ENCODE peak calls at places on chromosomes 13 and 19, in six cellular contexts. A is stimulated activated CD4-positive, alpha-beta T cell treated with anti-CD3 and anti-CD28 coated beads, Interleukin-2, amount 100 ng/mL, for 48 hours; Y is glutamatergic neuron; I is B cell; K is prostate gland; H is HTR-8/SVneo. J is an unnamed sample.
A peak's percentile ranks its signal among the peaks of the same experiment; 100 is the strongest.

GRCh38 chr19:54138777-54139256 is 1.3 kb downstream of the CNOT3 start:
- DNase-seq in A (peak; percentile 26), Y (no peak), I (no peak), K (no peak), H (no peak), J (no peak)

GRCh38 chr19:8552810-8553209 is 24.4 kb downstream of the MYO1F start:
- DNase-seq in A (no peak), Y (no peak), I (no peak), K (no peak), H (peak; percentile 33), J (peak; percentile 89)

GRCh38 chr13:46354143-46355087 is 32.6 kb downstream of the RUBCNL start:
- DNase-seq in A (peak; percentile 16), Y (no peak), I (no peak), K (no peak), H (peak; percentile 59), J (no peak)

GRCh38 chr19:43518051-43518450 is 8.9 kb downstream of the ETHE1 start:
- DNase-seq in A (no peak), Y (no peak), I (no peak), K (no peak), H (no peak), J (no peak)

GRCh38 chr19:40780582-40780981 is 2.5 kb downstream of the RAB4B start:
- DNase-seq in A (no peak), Y (no peak), I (no peak), K (no peak), H (no peak), J (no peak)

GRCh38 chr19:4302238-4302630 is at the start of gene TMIGD2:
- DNase-seq in A (no peak), Y (no peak), I (no peak), K (no peak), H (no peak), J (no peak)

GRCh38 chr13:66405908-66406802 is 824.0 kb downstream of the PCDH9 start:
- DNase-seq in A (no peak), Y (no peak), I (no peak), K (peak; percentile 16), H (peak; percentile 4), J (no peak)

GRCh38 chr19:51548213-51548651 is 16.8 kb upstream of the SIGLEC6 start:
- DNase-seq in A (no peak), Y (no peak), I (no peak), K (no peak), H (no peak), J (no peak)

GRCh38 chr19:49713236-49713845 is 22.4 kb downstream of the CPT1C start:
- DNase-seq in A (no peak), Y (no peak), I (no peak), K (peak; percentile 30), H (no peak), J (no peak)

GRCh38 chr13:20359335-20359734 is 127.2 kb upstream of the GJB6 start:
- DNase-seq in A (no peak), Y (no peak), I (no peak), K (no peak), H (peak; percentile 34), J (no peak)

GRCh38 chr13:39623466-39623865 is 20.5 kb upstream of the LHFPL6 start:
- DNase-seq in A (no peak), Y (no peak), I (no peak), K (no peak), H (no peak), J (no peak)

GRCh38 chr19:1101337-1101698 is 2.5 kb upstream of the GPX4 start:
- DNase-seq in A (no peak), Y (no peak), I (no peak), K (no peak), H (no peak), J (peak; percentile 26)

GRCh38 chr13:94816256-94816655 is 103.9 kb upstream of the SOX21 start:
- DNase-seq in A (no peak), Y (no peak), I (no peak), K (no peak), H (no peak), J (no peak)

GRCh38 chr13:30739646-30740642 is 4.6 kb downstream of the ALOX5AP start:
- DNase-seq in A (peak; percentile 44), Y (no peak), I (peak; percentile 54), K (no peak), H (peak; percentile 38), J (no peak)

GRCh38 chr13:77523834-77524728 is 11.4 kb upstream of the SCEL start:
- DNase-seq in A (no peak), Y (no peak), I (no peak), K (no peak), H (no peak), J (no peak)

GRCh38 chr19:29952127-29952526 is 10.1 kb downstream of the URI1 start:
- DNase-seq in A (no peak), Y (no peak), I (no peak), K (no peak), H (no peak), J (no peak)

GRCh38 chr13:92804346-92804745 is 422.3 kb upstream of the GPC6 start:
- DNase-seq in A (no peak), Y (no peak), I (no peak), K (no peak), H (no peak), J (no peak)

GRCh38 chr13:99383946-99384345 is 76.7 kb upstream of the GPR183 start:
- DNase-seq in A (no peak), Y (no peak), I (no peak), K (no peak), H (no peak), J (no peak)

GRCh38 chr13:51342706-51343105 is 3.2 kb downstream of the SERPINE3 start:
- DNase-seq in A (no peak), Y (no peak), I (no peak), K (no peak), H (no peak), J (no peak)